ENCODE peak calls at places on chromosomes 12 and 14, in nine cellular contexts. One of them, this sample, is unnamed.

GRCh38 chr12:21169878-21170472 is 39.0 kb downstream of the SLCO1B1 start:
- DNase-seq in activated B cell treated with CpG ODN at 0.5 μM for 24 hours: no peak
- DNase-seq in transverse colon: peak
- DNase-seq in lower leg skin: no peak
- DNase-seq in suprapubic skin: no peak
- DNase-seq in epithelial cell of esophagus: peak
- DNase-seq in endothelial cell: peak
- DNase-seq in bronchial epithelial cell: peak
- DNase-seq in glutamatergic neuron: peak
- DNase-seq in this sample: no peak

GRCh38 chr12:54230555-54230954 is 41.8 kb upstream of the SMUG1 start:
- DNase-seq in glutamatergic neuron: no peak
- DNase-seq in endothelial cell: no peak
- DNase-seq in bronchial epithelial cell: peak
- DNase-seq in suprapubic skin: no peak
- DNase-seq in lower leg skin: no peak
- DNase-seq in epithelial cell of esophagus: no peak
- DNase-seq in activated B cell treated with CpG ODN at 0.5 μM for 24 hours: no peak
- DNase-seq in transverse colon: no peak
- DNase-seq in this sample: no peak

GRCh38 chr12:105983622-105984325 is 155.0 kb downstream of the NUAK1 start:
- DNase-seq in glutamatergic neuron: no peak
- DNase-seq in activated B cell treated with CpG ODN at 0.5 μM for 24 hours: no peak
- DNase-seq in endothelial cell: no peak
- DNase-seq in transverse colon: no peak
- DNase-seq in suprapubic skin: no peak
- DNase-seq in bronchial epithelial cell: peak
- DNase-seq in lower leg skin: no peak
- DNase-seq in epithelial cell of esophagus: peak
- DNase-seq in this sample: no peak

GRCh38 chr14:85247071-85247470 is 282.9 kb upstream of the FLRT2 start:
- DNase-seq in bronchial epithelial cell: no peak
- DNase-seq in transverse colon: no peak
- DNase-seq in lower leg skin: no peak
- DNase-seq in endothelial cell: no peak
- DNase-seq in activated B cell treated with CpG ODN at 0.5 μM for 24 hours: no peak
- DNase-seq in epithelial cell of esophagus: no peak
- DNase-seq in glutamatergic neuron: peak
- DNase-seq in suprapubic skin: no peak
- DNase-seq in this sample: no peak

GRCh38 chr14:75182820-75183219 is 6.4 kb upstream of the TMED10 start:
- DNase-seq in endothelial cell: no peak
- DNase-seq in suprapubic skin: no peak
- DNase-seq in transverse colon: no peak
- DNase-seq in activated B cell treated with CpG ODN at 0.5 μM for 24 hours: no peak
- DNase-seq in lower leg skin: no peak
- DNase-seq in bronchial epithelial cell: peak
- DNase-seq in epithelial cell of esophagus: peak
- DNase-seq in glutamatergic neuron: no peak
- DNase-seq in this sample: no peak

GRCh38 chr14:33998263-33998662 is 47.4 kb upstream of the EGLN3 start:
- DNase-seq in transverse colon: no peak
- DNase-seq in glutamatergic neuron: no peak
- DNase-seq in lower leg skin: no peak
- DNase-seq in epithelial cell of esophagus: no peak
- DNase-seq in endothelial cell: no peak
- DNase-seq in suprapubic skin: no peak
- DNase-seq in activated B cell treated with CpG ODN at 0.5 μM for 24 hours: no peak
- DNase-seq in bronchial epithelial cell: no peak
- DNase-seq in this sample: no peak

GRCh38 chr14:93086441-93087055 is 29.2 kb downstream of the ITPK1 start:
- DNase-seq in lower leg skin: no peak
- DNase-seq in glutamatergic neuron: no peak
- DNase-seq in epithelial cell of esophagus: peak
- DNase-seq in suprapubic skin: no peak
- DNase-seq in endothelial cell: no peak
- DNase-seq in transverse colon: no peak
- DNase-seq in activated B cell treated with CpG ODN at 0.5 μM for 24 hours: no peak
- DNase-seq in bronchial epithelial cell: peak
- DNase-seq in this sample: no peak

GRCh38 chr12:45388545-45388944 is 172.7 kb downstream of the ANO6 start:
- DNase-seq in epithelial cell of esophagus: peak
- DNase-seq in glutamatergic neuron: no peak
- DNase-seq in bronchial epithelial cell: no peak
- DNase-seq in transverse colon: peak
- DNase-seq in endothelial cell: peak
- DNase-seq in lower leg skin: no peak
- DNase-seq in activated B cell treated with CpG ODN at 0.5 μM for 24 hours: no peak
- DNase-seq in suprapubic skin: no peak
- DNase-seq in this sample: no peak

GRCh38 chr14:68779761-68780323 is 13.0 kb downstream of the ZFP36L1 start:
- DNase-seq in lower leg skin: peak
- DNase-seq in transverse colon: peak
- DNase-seq in suprapubic skin: peak
- DNase-seq in glutamatergic neuron: no peak
- DNase-seq in bronchial epithelial cell: no peak
- DNase-seq in endothelial cell: no peak
- DNase-seq in epithelial cell of esophagus: peak
- DNase-seq in activated B cell treated with CpG ODN at 0.5 μM for 24 hours: no peak
- DNase-seq in this sample: peak

GRCh38 chr14:101359221-101360044 is 201.9 kb upstream of the DIO3 start:
- DNase-seq in endothelial cell: no peak
- DNase-seq in transverse colon: peak
- DNase-seq in epithelial cell of esophagus: no peak
- DNase-seq in suprapubic skin: no peak
- DNase-seq in lower leg skin: peak
- DNase-seq in glutamatergic neuron: no peak
- DNase-seq in bronchial epithelial cell: no peak
- DNase-seq in activated B cell treated with CpG ODN at 0.5 μM for 24 hours: no peak
- DNase-seq in this sample: peak

GRCh38 chr14:35653045-35653444 is 119.1 kb downstream of the INSM2 start:
- DNase-seq in transverse colon: no peak
- DNase-seq in epithelial cell of esophagus: no peak
- DNase-seq in lower leg skin: no peak
- DNase-seq in activated B cell treated with CpG ODN at 0.5 μM for 24 hours: no peak
- DNase-seq in glutamatergic neuron: no peak
- DNase-seq in endothelial cell: no peak
- DNase-seq in suprapubic skin: no peak
- DNase-seq in bronchial epithelial cell: no peak
- DNase-seq in this sample: no peak

GRCh38 chr14:21025374-21026151 is 702 bp upstream of the NDRG2 start:
- DNase-seq in endothelial cell: peak
- DNase-seq in lower leg skin: peak
- DNase-seq in glutamatergic neuron: peak
- DNase-seq in epithelial cell of esophagus: no peak
- DNase-seq in activated B cell treated with CpG ODN at 0.5 μM for 24 hours: no peak
- DNase-seq in suprapubic skin: peak
- DNase-seq in transverse colon: peak
- DNase-seq in bronchial epithelial cell: no peak
- DNase-seq in this sample: no peak

DNA sequence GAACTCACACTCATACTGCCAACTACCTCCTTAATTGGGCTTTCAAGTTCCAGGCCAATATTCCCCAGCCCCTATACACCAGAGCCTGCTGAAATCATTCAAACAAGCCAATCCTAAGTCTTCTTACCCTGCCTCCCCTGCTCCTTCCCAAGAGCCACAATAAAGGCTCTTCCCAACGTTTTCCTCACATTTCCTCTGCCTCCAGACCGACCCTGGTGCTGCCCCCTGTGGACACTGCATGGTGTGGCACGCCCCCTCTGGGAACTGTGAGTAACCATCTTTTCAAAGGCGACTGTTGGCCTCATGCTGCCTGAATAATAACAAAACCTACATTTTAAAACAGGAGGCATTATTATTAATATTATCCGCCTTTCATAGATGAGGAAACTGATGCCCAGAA is 111.6 kb upstream of the NOS1 start:
- DNase-seq in endothelial cell: peak
- DNase-seq in bronchial epithelial cell: no peak
- DNase-seq in glutamatergic neuron: peak
- DNase-seq in epithelial cell of esophagus: no peak
- DNase-seq in activated B cell treated with CpG ODN at 0.5 μM for 24 hours: no peak
- DNase-seq in transverse colon: no peak
- DNase-seq in lower leg skin: no peak
- DNase-seq in suprapubic skin: no peak
- DNase-seq in this sample: no peak
- TF ChIP-seq CTCF in endothelial cell: peak
- TF ChIP-seq CTCF in bronchial epithelial cell: no peak
- TF ChIP-seq CTCF in glutamatergic neuron: peak
- TF ChIP-seq CTCF in epithelial cell of esophagus: no peak
- TF ChIP-seq CTCF in activated B cell treated with CpG ODN at 0.5 μM for 24 hours: no peak
- TF ChIP-seq CTCF in transverse colon: peak
- TF ChIP-seq CTCF in lower leg skin: no peak
- TF ChIP-seq CTCF in suprapubic skin: no peak
- TF ChIP-seq CTCF in this sample: peak

GRCh38 chr14:71319646-71320045 is 412.4 kb downstream of the PCNX1 start:
- DNase-seq in suprapubic skin: no peak
- DNase-seq in lower leg skin: no peak
- DNase-seq in glutamatergic neuron: no peak
- DNase-seq in bronchial epithelial cell: peak
- DNase-seq in transverse colon: no peak
- DNase-seq in activated B cell treated with CpG ODN at 0.5 μM for 24 hours: no peak
- DNase-seq in endothelial cell: no peak
- DNase-seq in epithelial cell of esophagus: peak
- DNase-seq in this sample: no peak

GRCh38 chr14:71321556-71322315 is 414.5 kb downstream of the PCNX1 start:
- DNase-seq in epithelial cell of esophagus: peak
- DNase-seq in endothelial cell: no peak
- DNase-seq in bronchial epithelial cell: peak
- DNase-seq in transverse colon: no peak
- DNase-seq in activated B cell treated with CpG ODN at 0.5 μM for 24 hours: no peak
- DNase-seq in suprapubic skin: no peak
- DNase-seq in lower leg skin: no peak
- DNase-seq in glutamatergic neuron: no peak
- DNase-seq in this sample: no peak

GRCh38 chr14:71320107-71320733 is 413.0 kb downstream of the PCNX1 start:
- DNase-seq in epithelial cell of esophagus: peak
- DNase-seq in activated B cell treated with CpG ODN at 0.5 μM for 24 hours: peak
- DNase-seq in lower leg skin: peak
- DNase-seq in transverse colon: peak
- DNase-seq in glutamatergic neuron: peak
- DNase-seq in suprapubic skin: peak
- DNase-seq in bronchial epithelial cell: peak
- DNase-seq in endothelial cell: peak
- DNase-seq in this sample: peak

GRCh38 chr14:71322660-71323250 is 415.5 kb downstream of the PCNX1 start:
- DNase-seq in suprapubic skin: no peak
- DNase-seq in glutamatergic neuron: no peak
- DNase-seq in lower leg skin: no peak
- DNase-seq in endothelial cell: no peak
- DNase-seq in bronchial epithelial cell: peak
- DNase-seq in epithelial cell of esophagus: peak
- DNase-seq in activated B cell treated with CpG ODN at 0.5 μM for 24 hours: no peak
- DNase-seq in transverse colon: no peak
- DNase-seq in this sample: no peak

GRCh38 chr14:71320734-71321555 is 413.7 kb downstream of the PCNX1 start:
- DNase-seq in transverse colon: peak
- DNase-seq in endothelial cell: peak
- DNase-seq in glutamatergic neuron: peak
- DNase-seq in activated B cell treated with CpG ODN at 0.5 μM for 24 hours: peak
- DNase-seq in bronchial epithelial cell: peak
- DNase-seq in lower leg skin: peak
- DNase-seq in epithelial cell of esophagus: peak
- DNase-seq in suprapubic skin: peak
- DNase-seq in this sample: peak
- TF ChIP-seq CTCF in transverse colon: no peak
- TF ChIP-seq CTCF in endothelial cell: no peak
- TF ChIP-seq CTCF in glutamatergic neuron: no peak
- TF ChIP-seq CTCF in activated B cell treated with CpG ODN at 0.5 μM for 24 hours: no peak
- TF ChIP-seq CTCF in bronchial epithelial cell: no peak
- TF ChIP-seq CTCF in lower leg skin: no peak
- TF ChIP-seq CTCF in epithelial cell of esophagus: no peak
- TF ChIP-seq CTCF in suprapubic skin: no peak
- TF ChIP-seq CTCF in this sample: peak

DNA sequence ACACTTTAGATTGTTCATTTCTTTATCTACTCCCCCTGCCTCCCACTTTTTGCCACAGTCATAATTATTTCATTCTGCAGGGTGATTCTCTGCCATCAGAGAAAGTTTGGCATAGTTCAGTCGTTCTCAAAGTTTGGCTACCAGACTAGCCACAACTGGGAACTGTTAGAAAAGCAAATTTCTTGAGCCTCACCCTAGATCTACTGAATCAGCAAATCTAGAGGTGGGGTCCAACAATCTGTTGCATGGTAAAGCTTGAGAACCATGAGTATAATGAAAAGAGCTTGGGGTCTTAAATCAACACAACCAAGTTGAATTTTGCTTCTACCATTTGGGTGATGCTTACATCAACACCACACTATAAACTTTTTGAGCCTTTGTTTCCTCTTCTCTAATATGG is 172.7 kb downstream of the NRXN3 start:
- DNase-seq in transverse colon: no peak
- DNase-seq in glutamatergic neuron: no peak
- DNase-seq in bronchial epithelial cell: no peak
- DNase-seq in suprapubic skin: no peak
- DNase-seq in lower leg skin: no peak
- DNase-seq in epithelial cell of esophagus: no peak
- DNase-seq in activated B cell treated with CpG ODN at 0.5 μM for 24 hours: no peak
- DNase-seq in endothelial cell: no peak
- DNase-seq in this sample: no peak
- TF ChIP-seq CTCF in transverse colon: no peak
- TF ChIP-seq CTCF in glutamatergic neuron: no peak
- TF ChIP-seq CTCF in bronchial epithelial cell: no peak
- TF ChIP-seq CTCF in suprapubic skin: no peak
- TF ChIP-seq CTCF in lower leg skin: no peak
- TF ChIP-seq CTCF in epithelial cell of esophagus: no peak
- TF ChIP-seq CTCF in activated B cell treated with CpG ODN at 0.5 μM for 24 hours: no peak
- TF ChIP-seq CTCF in endothelial cell: no peak
- TF ChIP-seq CTCF in this sample: no peak

GRCh38 chr14:41607119-41607785 is 576 bp downstream of the LRFN5 start:
- DNase-seq in transverse colon: no peak
- DNase-seq in bronchial epithelial cell: no peak
- DNase-seq in suprapubic skin: no peak
- DNase-seq in glutamatergic neuron: peak
- DNase-seq in endothelial cell: peak
- DNase-seq in lower leg skin: peak
- DNase-seq in activated B cell treated with CpG ODN at 0.5 μM for 24 hours: no peak
- DNase-seq in epithelial cell of esophagus: no peak
- DNase-seq in this sample: no peak

GRCh38 chr14:41607966-41608663 is 1.4 kb downstream of the LRFN5 start:
- DNase-seq in suprapubic skin: peak
- DNase-seq in bronchial epithelial cell: no peak
- DNase-seq in transverse colon: no peak
- DNase-seq in activated B cell treated with CpG ODN at 0.5 μM for 24 hours: no peak
- DNase-seq in epithelial cell of esophagus: no peak
- DNase-seq in lower leg skin: peak
- DNase-seq in glutamatergic neuron: peak
- DNase-seq in endothelial cell: peak
- DNase-seq in this sample: peak

GRCh38 chr14:41606249-41607118 is at the start of gene LRFN5:
- DNase-seq in epithelial cell of esophagus: peak
- DNase-seq in endothelial cell: peak
- DNase-seq in transverse colon: no peak
- DNase-seq in lower leg skin: peak
- DNase-seq in bronchial epithelial cell: no peak
- DNase-seq in glutamatergic neuron: peak
- DNase-seq in suprapubic skin: no peak
- DNase-seq in activated B cell treated with CpG ODN at 0.5 μM for 24 hours: no peak
- DNase-seq in this sample: peak

GRCh38 chr14:41604793-41605534 is 1.7 kb upstream of the LRFN5 start:
- DNase-seq in transverse colon: no peak
- DNase-seq in endothelial cell: peak
- DNase-seq in activated B cell treated with CpG ODN at 0.5 μM for 24 hours: no peak
- DNase-seq in lower leg skin: peak
- DNase-seq in bronchial epithelial cell: no peak
- DNase-seq in glutamatergic neuron: peak
- DNase-seq in suprapubic skin: no peak
- DNase-seq in epithelial cell of esophagus: no peak
- DNase-seq in this sample: peak

GRCh38 chr14:41605550-41606248 is 977 bp upstream of the LRFN5 start:
- DNase-seq in suprapubic skin: no peak
- DNase-seq in lower leg skin: peak
- DNase-seq in glutamatergic neuron: peak
- DNase-seq in bronchial epithelial cell: no peak
- DNase-seq in endothelial cell: peak
- DNase-seq in activated B cell treated with CpG ODN at 0.5 μM for 24 hours: no peak
- DNase-seq in transverse colon: no peak
- DNase-seq in epithelial cell of esophagus: no peak
- DNase-seq in this sample: peak
- TF ChIP-seq CTCF in suprapubic skin: no peak
- TF ChIP-seq CTCF in lower leg skin: no peak
- TF ChIP-seq CTCF in glutamatergic neuron: no peak
- TF ChIP-seq CTCF in bronchial epithelial cell: no peak
- TF ChIP-seq CTCF in endothelial cell: no peak
- TF ChIP-seq CTCF in activated B cell treated with CpG ODN at 0.5 μM for 24 hours: no peak
- TF ChIP-seq CTCF in transverse colon: no peak
- TF ChIP-seq CTCF in epithelial cell of esophagus: no peak
- TF ChIP-seq CTCF in this sample: no peak